ENCODE peak calls at places on chromosomes 6 and 20, in ten cellular contexts. A, J, K, C, U, R, F, L, Q and V are unnamed samples.

GRCh38 chr20:48903705-48904104 is 17.8 kb upstream of the ARFGEF2 start:
- DNase-seq in A (no peak), J (no peak), K (no peak), C (no peak), U (no peak), R (no peak), F (no peak), L (no peak), Q (peak), V (no peak)

GRCh38 chr6:42315991-42316378 is 98.3 kb upstream of the MRPS10 start:
- DNase-seq in A (peak), J (peak), K (no peak), C (peak), U (no peak), R (peak), F (no peak), L (no peak), Q (peak), V (peak)

GRCh38 chr6:52285174-52286068 is 879 bp upstream of the MCM3 start:
- DNase-seq in A (no peak), J (no peak), K (no peak), C (no peak), U (no peak), R (no peak), F (no peak), L (no peak), Q (no peak), V (no peak)

GRCh38 chr6:106035655-106036054 is 50.5 kb upstream of the PRDM1 start:
- DNase-seq in A (no peak), J (no peak), K (no peak), C (no peak), U (no peak), R (no peak), F (no peak), L (no peak), Q (no peak), V (no peak)

GRCh38 chr20:50242863-50243609 is 52.4 kb downstream of the CEBPB start:
- DNase-seq in A (peak), J (no peak), K (no peak), C (no peak), U (no peak), R (peak), F (no peak), L (peak), Q (no peak), V (no peak)

GRCh38 chr6:53992522-53992921 is 118.7 kb upstream of the MLIP start:
- DNase-seq in A (no peak), J (no peak), K (no peak), C (no peak), U (no peak), R (no peak), F (no peak), L (no peak), Q (no peak), V (no peak)

GRCh38 chr6:75266716-75267291 is 17.8 kb downstream of the TMEM30A start:
- DNase-seq in A (no peak), J (no peak), K (no peak), C (peak), U (no peak), R (no peak), F (no peak), L (no peak), Q (no peak), V (no peak)

GRCh38 chr6:88171312-88171711 is 5.2 kb upstream of the CNR1 start:
- DNase-seq in A (no peak), J (no peak), K (no peak), C (no peak), U (no peak), R (no peak), F (no peak), L (no peak), Q (no peak), V (no peak)

GRCh38 chr20:39878321-39878720 is 810.7 kb downstream of the MAFB start:
- DNase-seq in A (no peak), J (no peak), K (no peak), C (no peak), U (no peak), R (no peak), F (no peak), L (no peak), Q (no peak), V (no peak)

GRCh38 chr6:141551318-141551717 is 581.4 kb upstream of the GJE1 start:
- DNase-seq in A (no peak), J (no peak), K (no peak), C (no peak), U (no peak), R (no peak), F (no peak), L (no peak), Q (no peak), V (no peak)

GRCh38 chr6:36839819-36840379 is 655 bp upstream of the CPNE5 start:
- DNase-seq in A (no peak), J (peak), K (peak), C (peak), U (no peak), R (peak), F (no peak), L (peak), Q (no peak), V (no peak)

GRCh38 chr6:79468116-79468515 is 69.1 kb downstream of the LCA5 start:
- DNase-seq in A (no peak), J (no peak), K (no peak), C (no peak), U (no peak), R (no peak), F (no peak), L (no peak), Q (no peak), V (no peak)

GRCh38 chr6:35310265-35310831 is 12.7 kb downstream of the DEF6 start:
- DNase-seq in A (no peak), J (no peak), K (no peak), C (no peak), U (no peak), R (no peak), F (no peak), L (no peak), Q (peak), V (no peak)

GRCh38 chr20:63957690-63958441 is 1.6 kb upstream of the UCKL1 start:
- DNase-seq in A (peak), J (no peak), K (no peak), C (no peak), U (no peak), R (peak), F (no peak), L (no peak), Q (no peak), V (no peak)

GRCh38 chr20:10060223-10060622 is 25.4 kb downstream of the ANKEF1 start:
- DNase-seq in A (no peak), J (no peak), K (no peak), C (no peak), U (no peak), R (no peak), F (no peak), L (no peak), Q (no peak), V (no peak)

GRCh38 chr20:53032021-53033001 is 60.2 kb downstream of the TSHZ2 start:
- DNase-seq in A (no peak), J (peak), K (no peak), C (no peak), U (no peak), R (no peak), F (no peak), L (no peak), Q (no peak), V (no peak)

GRCh38 chr20:62860924-62861691 is 514 bp downstream of the TCFL5 start:
- DNase-seq in A (no peak), J (no peak), K (no peak), C (no peak), U (no peak), R (no peak), F (no peak), L (no peak), Q (no peak), V (peak)

GRCh38 chr20:63090682-63091571 is 84.2 kb upstream of the BHLHE23 start:
- DNase-seq in A (peak), J (peak), K (no peak), C (no peak), U (no peak), R (no peak), F (peak), L (no peak), Q (peak), V (no peak)

GRCh38 chr6:10610289-10610688 is 84.1 kb downstream of the C6orf52 start:
- DNase-seq in A (peak), J (no peak), K (peak), C (no peak), U (no peak), R (no peak), F (no peak), L (no peak), Q (no peak), V (no peak)

GRCh38 chr20:19254086-19254821 is 41.8 kb downstream of the SLC24A3 start:
- DNase-seq in A (no peak), J (no peak), K (no peak), C (no peak), U (no peak), R (no peak), F (no peak), L (no peak), Q (no peak), V (no peak)

GRCh38 chr20:34643919-34644318 is 33.0 kb downstream of the PIGU start:
- DNase-seq in A (no peak), J (no peak), K (no peak), C (no peak), U (no peak), R (no peak), F (no peak), L (no peak), Q (peak), V (no peak)

GRCh38 chr6:22980446-22980845 is 411.1 kb downstream of the HDGFL1 start:
- DNase-seq in A (no peak), J (no peak), K (no peak), C (no peak), U (no peak), R (no peak), F (no peak), L (no peak), Q (no peak), V (peak)

GRCh38 chr20:41329435-41330342 is 10.9 kb upstream of the LPIN3 start:
- DNase-seq in A (peak), J (peak), K (peak), C (peak), U (no peak), R (peak), F (no peak), L (no peak), Q (peak), V (peak)

GRCh38 chr6:152094992-152095592 is 287.6 kb downstream of the ESR1 start:
- DNase-seq in A (peak), J (peak), K (peak), C (peak), U (no peak), R (peak), F (no peak), L (peak), Q (peak), V (peak)

GRCh38 chr6:155481215-155481614 is 25.6 kb upstream of the NOX3 start:
- DNase-seq in A (no peak), J (no peak), K (no peak), C (no peak), U (no peak), R (no peak), F (no peak), L (no peak), Q (no peak), V (no peak)

GRCh38 chr6:8991844-8992243 is 556.5 kb upstream of the SLC35B3 start:
- DNase-seq in A (no peak), J (no peak), K (no peak), C (no peak), U (no peak), R (no peak), F (no peak), L (no peak), Q (no peak), V (no peak)

GRCh38 chr6:41545174-41545702 is 943 bp upstream of the FOXP4 start:
- DNase-seq in A (no peak), J (no peak), K (no peak), C (peak), U (no peak), R (no peak), F (no peak), L (no peak), Q (no peak), V (no peak)

GRCh38 chr20:36447101-36447500 is 94.2 kb upstream of the MYL9 start:
- DNase-seq in A (no peak), J (no peak), K (no peak), C (no peak), U (no peak), R (no peak), F (no peak), L (no peak), Q (no peak), V (no peak)

GRCh38 chr6:83038246-83038645 is 27.4 kb downstream of the UBE3D start:
- DNase-seq in A (no peak), J (no peak), K (no peak), C (no peak), U (no peak), R (no peak), F (no peak), L (no peak), Q (no peak), V (no peak)

GRCh38 chr6:112018619-112019416 is 35.1 kb upstream of the CCN6 start:
- DNase-seq in A (no peak), J (no peak), K (peak), C (no peak), U (no peak), R (no peak), F (peak), L (no peak), Q (peak), V (no peak)

GRCh38 chr20:23606652-23607049 is 934 bp upstream of the CST9 start:
- DNase-seq in A (peak), J (peak), K (peak), C (peak), U (no peak), R (peak), F (peak), L (peak), Q (peak), V (peak)

GRCh38 chr6:113047148-113047547 is 700.0 kb downstream of the RFPL4B start:
- DNase-seq in A (no peak), J (no peak), K (no peak), C (no peak), U (no peak), R (no peak), F (no peak), L (no peak), Q (no peak), V (no peak)

GRCh38 chr6:129608886-129609540 is 101.0 kb downstream of the ARHGAP18 start:
- DNase-seq in A (no peak), J (no peak), K (no peak), C (no peak), U (no peak), R (no peak), F (no peak), L (no peak), Q (no peak), V (no peak)

GRCh38 chr6:141290871-141291270 is 841.9 kb upstream of the GJE1 start:
- DNase-seq in A (no peak), J (no peak), K (no peak), C (no peak), U (no peak), R (no peak), F (no peak), L (no peak), Q (no peak), V (no peak)

GRCh38 chr6:32047855-32048766 is 9.9 kb downstream of the CYP21A2 start:
- DNase-seq in A (peak), J (peak), K (peak), C (peak), U (no peak), R (peak), F (peak), L (peak), Q (peak), V (peak)

GRCh38 chr20:60191014-60191413 is 232.8 kb downstream of the CDH26 start:
- DNase-seq in A (no peak), J (no peak), K (no peak), C (no peak), U (no peak), R (no peak), F (no peak), L (no peak), Q (no peak), V (no peak)

GRCh38 chr6:20960067-20960466 is 425.8 kb downstream of the CDKAL1 start:
- DNase-seq in A (no peak), J (no peak), K (no peak), C (no peak), U (no peak), R (no peak), F (no peak), L (no peak), Q (no peak), V (no peak)

GRCh38 chr20:20953738-20954657 is 152.2 kb downstream of the LINC00237 start:
- DNase-seq in A (no peak), J (no peak), K (no peak), C (no peak), U (no peak), R (no peak), F (no peak), L (no peak), Q (no peak), V (no peak)
- TF ChIP-seq POLR2A in A (no peak), J (no peak), K (no peak), C (no peak), U (no peak), R (no peak), F (no peak), L (no peak), Q (no peak), V (no peak)

DNA sequence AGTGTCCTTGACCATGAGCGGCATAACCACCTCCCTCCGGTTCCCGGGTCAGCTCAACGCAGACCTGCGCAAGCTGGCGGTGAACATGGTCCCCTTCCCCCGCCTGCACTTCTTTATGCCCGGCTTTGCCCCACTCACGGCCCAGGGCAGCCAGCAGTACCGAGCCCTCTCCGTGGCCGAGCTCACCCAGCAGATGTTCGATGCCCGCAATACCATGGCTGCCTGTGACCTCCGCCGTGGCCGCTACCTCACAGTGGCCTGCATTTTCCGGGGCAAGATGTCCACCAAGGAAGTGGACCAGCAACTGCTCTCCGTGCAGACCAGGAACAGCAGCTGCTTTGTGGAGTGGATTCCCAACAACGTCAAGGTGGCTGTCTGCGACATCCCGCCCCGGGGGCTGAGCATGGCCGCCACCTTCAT is 4.9 kb downstream of the TUBB1 start:
- DNase-seq in A (no peak), J (no peak), K (no peak), C (no peak), U (no peak), R (no peak), F (no peak), L (no peak), Q (no peak), V (no peak)
- TF ChIP-seq POLR2A in A (no peak), J (no peak), K (no peak), C (no peak), U (no peak), R (no peak), F (no peak), L (no peak), Q (no peak), V (no peak)

GRCh38 chr20:46934746-46935283 is 40.2 kb downstream of the EYA2 start:
- DNase-seq in A (no peak), J (no peak), K (no peak), C (no peak), U (no peak), R (no peak), F (no peak), L (no peak), Q (peak), V (no peak)
- TF ChIP-seq POLR2A in A (no peak), J (no peak), K (no peak), C (no peak), U (no peak), R (no peak), F (no peak), L (no peak), Q (no peak), V (no peak)

GRCh38 chr6:16721977-16722376 is 39.3 kb downstream of the ATXN1 start:
- DNase-seq in A (no peak), J (no peak), K (no peak), C (no peak), U (no peak), R (no peak), F (no peak), L (no peak), Q (no peak), V (no peak)
- TF ChIP-seq POLR2A in A (no peak), J (no peak), K (no peak), C (no peak), U (no peak), R (no peak), F (no peak), L (no peak), Q (no peak), V (no peak)

GRCh38 chr6:44253307-44254101 is 3.8 kb downstream of the SLC35B2 start:
- DNase-seq in A (peak), J (no peak), K (no peak), C (no peak), U (no peak), R (no peak), F (no peak), L (peak), Q (no peak), V (no peak)

GRCh38 chr6:44250718-44251123 is 3.8 kb downstream of the HSP90AB1 start:
- DNase-seq in A (no peak), J (no peak), K (no peak), C (no peak), U (no peak), R (no peak), F (no peak), L (no peak), Q (no peak), V (no peak)

GRCh38 chr6:44254201-44254956 is 2.9 kb downstream of the SLC35B2 start:
- DNase-seq in A (no peak), J (no peak), K (no peak), C (no peak), U (no peak), R (no peak), F (no peak), L (no peak), Q (no peak), V (no peak)

GRCh38 chr6:44250067-44250717 is 3.3 kb downstream of the HSP90AB1 start:
- DNase-seq in A (no peak), J (no peak), K (no peak), C (no peak), U (no peak), R (no peak), F (no peak), L (no peak), Q (no peak), V (no peak)

DNA sequence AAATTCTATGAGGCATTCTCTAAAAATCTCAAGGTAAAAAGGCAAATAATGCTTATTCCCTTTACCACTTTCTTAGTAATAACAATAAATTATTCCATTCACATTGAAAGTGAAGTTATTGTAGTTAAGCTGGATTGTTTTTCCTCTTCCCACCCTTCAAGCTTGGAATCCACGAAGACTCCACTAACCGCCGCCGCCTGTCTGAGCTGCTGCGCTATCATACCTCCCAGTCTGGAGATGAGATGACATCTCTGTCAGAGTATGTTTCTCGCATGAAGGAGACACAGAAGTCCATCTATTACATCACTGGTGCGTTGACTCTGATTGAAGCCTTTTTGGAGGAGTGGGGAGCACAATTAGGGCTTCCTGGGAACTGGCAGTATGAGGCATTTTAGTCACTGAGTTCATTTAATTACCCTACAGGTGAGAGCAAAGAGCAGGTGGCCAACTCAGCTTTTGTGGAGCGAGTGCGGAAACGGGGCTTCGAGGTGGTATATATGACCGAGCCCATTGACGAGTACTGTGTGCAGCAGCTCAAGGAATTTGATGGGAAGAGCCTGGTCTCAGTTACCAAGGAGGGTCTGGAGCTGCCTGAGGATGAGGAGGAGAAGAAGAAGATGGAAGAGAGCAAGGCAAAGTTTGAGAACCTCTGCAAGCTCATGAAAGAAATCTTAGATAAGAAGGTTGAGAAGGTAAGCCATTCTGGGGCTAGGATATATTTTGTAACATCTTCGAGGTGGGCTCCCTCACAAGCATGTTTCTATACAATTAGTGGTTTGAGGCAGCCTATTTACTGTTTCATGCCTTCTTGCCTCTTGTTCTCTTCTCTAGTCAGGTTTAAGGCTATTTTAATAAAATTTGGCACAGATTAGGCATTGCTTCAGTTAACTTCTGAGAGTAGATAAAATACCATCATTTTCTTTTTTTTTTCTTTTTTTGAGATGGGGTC is 4.9 kb downstream of the HSP90AB1 start:
- DNase-seq in A (no peak), J (no peak), K (no peak), C (no peak), U (no peak), R (no peak), F (no peak), L (no peak), Q (no peak), V (no peak)
- TF ChIP-seq POLR2A in A (no peak), J (no peak), K (no peak), C (no peak), U (no peak), R (no peak), F (no peak), L (no peak), Q (no peak), V (no peak)

GRCh38 chr6:7914991-7915789 is 4.6 kb upstream of the TXNDC5 start:
- DNase-seq in A (no peak), J (no peak), K (peak), C (no peak), U (no peak), R (no peak), F (no peak), L (peak), Q (peak), V (no peak)
- TF ChIP-seq POLR2A in A (no peak), J (no peak), K (no peak), C (no peak), U (no peak), R (no peak), F (no peak), L (no peak), Q (no peak), V (no peak)